ENCODE peak calls at places on chromosomes 1 and 21, in five cellular contexts. Y is activated B cell treated with CpG ODN at 0.5 μM for 24 hours, A is Peyer's patch, F is mesendoderm, V is LoVo. J is an unnamed sample.

GRCh38 chr1:100734716-100735115 is 15.2 kb downstream of the VCAM1 start:
- DNase-seq in Y (no peak), A (no peak), F (no peak), V (no peak), J (no peak)

GRCh38 chr1:58244872-58245271 is 301.7 kb downstream of the OMA1 start:
- DNase-seq in Y (no peak), A (no peak), F (no peak), V (no peak), J (no peak)

GRCh38 chr21:18760247-18760646 is 356.7 kb upstream of the TMPRSS15 start:
- DNase-seq in Y (no peak), A (no peak), F (peak), V (no peak), J (no peak)

GRCh38 chr1:231678021-231678432 is 51.4 kb downstream of the DISC1 start:
- DNase-seq in Y (no peak), A (no peak), F (no peak), V (no peak), J (no peak)

GRCh38 chr1:200353232-200353631 is 56.6 kb downstream of the ZNF281 start:
- DNase-seq in Y (no peak), A (no peak), F (no peak), V (no peak), J (no peak)

GRCh38 chr21:36463204-36463603 is 16.7 kb downstream of the CLDN14 start:
- DNase-seq in Y (no peak), A (no peak), F (no peak), V (no peak), J (no peak)

GRCh38 chr1:157517026-157517425 is 35.3 kb downstream of the FCRL5 start:
- DNase-seq in Y (no peak), A (no peak), F (no peak), V (no peak), J (no peak)

GRCh38 chr1:229643996-229644748 is 18.1 kb downstream of the URB2 start:
- DNase-seq in Y (no peak), A (no peak), F (no peak), V (no peak), J (no peak)

GRCh38 chr1:47659141-47659540 is 221.3 kb downstream of the FOXD2 start:
- DNase-seq in Y (no peak), A (no peak), F (no peak), V (no peak), J (no peak)

GRCh38 chr21:43771698-43772367 is 4.3 kb downstream of the CSTB start:
- DNase-seq in Y (no peak), A (no peak), F (no peak), V (no peak), J (no peak)

GRCh38 chr21:45741691-45742090 is 98.2 kb downstream of the PCBP3 start:
- DNase-seq in Y (no peak), A (no peak), F (peak), V (no peak), J (no peak)

GRCh38 chr1:164602480-164603093 is 43.6 kb downstream of the PBX1 start:
- DNase-seq in Y (no peak), A (no peak), F (peak), V (no peak), J (no peak)

GRCh38 chr21:33230518-33231324 is 983 bp downstream of the IFNAR2 start:
- DNase-seq in Y (peak), A (peak), F (peak), V (peak), J (no peak)

GRCh38 chr1:35808376-35809155 is 750 bp downstream of the AGO4 start:
- DNase-seq in Y (peak), A (peak), F (peak), V (peak), J (no peak)

GRCh38 chr1:63624911-63625310 is 31.7 kb downstream of the PGM1 start:
- DNase-seq in Y (no peak), A (no peak), F (no peak), V (no peak), J (no peak)

GRCh38 chr1:176696109-176696508 is 233.1 kb downstream of the PAPPA2 start:
- DNase-seq in Y (no peak), A (no peak), F (peak), V (no peak), J (no peak)

GRCh38 chr1:2589331-2590232 is 3.0 kb downstream of the PRXL2B start:
- DNase-seq in Y (no peak), A (peak), F (no peak), V (no peak), J (no peak)

GRCh38 chr1:32336963-32337675 is 1.1 kb upstream of the MARCKSL1 start:
- DNase-seq in Y (peak), A (no peak), F (no peak), V (no peak), J (no peak)

GRCh38 chr1:156394835-156395461 is 25.9 kb downstream of the RHBG start:
- DNase-seq in Y (no peak), A (no peak), F (no peak), V (no peak), J (no peak)

GRCh38 chr1:233614173-233614742 is 352 bp downstream of the KCNK1 start:
- DNase-seq in Y (no peak), A (peak), F (peak), V (peak), J (peak)

GRCh38 chr1:163035791-163036249 is 33.3 kb upstream of the RGS4 start:
- DNase-seq in Y (no peak), A (no peak), F (peak), V (peak), J (peak)

GRCh38 chr1:196598902-196599301 is 9.3 kb downstream of the KCNT2 start:
- DNase-seq in Y (no peak), A (no peak), F (no peak), V (no peak), J (no peak)

GRCh38 chr1:181073638-181074037 is 14.9 kb upstream of the IER5 start:
- DNase-seq in Y (no peak), A (no peak), F (no peak), V (no peak), J (no peak)

GRCh38 chr1:17375651-17376050 is 3.7 kb downstream of the PADI6 start:
- DNase-seq in Y (no peak), A (no peak), F (no peak), V (no peak), J (no peak)

GRCh38 chr1:208242829-208243521 is 1.2 kb downstream of the PLXNA2 start:
- DNase-seq in Y (no peak), A (peak), F (no peak), V (peak), J (no peak)

J was measured in HCT116.